ENCODE peak calls at places on chromosomes 3 and 15, in eight cellular contexts. P is ELF-1; S is AML-193; I is stimulated activated naive CD4-positive, alpha-beta T cell treated with Interleukin-2 at 50 U/mL for 16 hours; X is hepatocyte; M is ureter; U is cardiac fibroblast; E is K562. O is an unnamed sample.

GRCh38 chr15:68939501-68939900 is 9.2 kb downstream of the SPESP1 start:
- DNase-seq in P (no peak), S (no peak), I (no peak), X (no peak), M (no peak), U (no peak), E (no peak), O (no peak)

GRCh38 chr3:14806641-14807263 is 12.0 kb upstream of the FGD5 start:
- DNase-seq in P (no peak), S (peak; percentile 46), I (no peak), X (no peak), M (no peak), U (peak; percentile 22), E (no peak), O (peak; percentile 72)

GRCh38 chr3:133512416-133513089 is 60.9 kb upstream of the CDV3 start:
- DNase-seq in P (no peak), S (no peak), I (no peak), X (no peak), M (no peak), U (no peak), E (no peak), O (no peak)

GRCh38 chr15:78992416-78993256 is 47.8 kb upstream of the CTSH start:
- DNase-seq in P (no peak), S (no peak), I (no peak), X (no peak), M (no peak), U (no peak), E (no peak), O (no peak)

GRCh38 chr3:199815-200214 is 3.3 kb downstream of the CHL1 start:
- DNase-seq in P (no peak), S (no peak), I (no peak), X (no peak), M (no peak), U (no peak), E (no peak), O (no peak)

GRCh38 chr3:19190136-19190535 is 41.8 kb downstream of the KCNH8 start:
- DNase-seq in P (no peak), S (no peak), I (no peak), X (no peak), M (no peak), U (no peak), E (no peak), O (no peak)

GRCh38 chr3:195005759-195006555 is 265.0 kb downstream of the XXYLT1 start:
- DNase-seq in P (no peak), S (no peak), I (no peak), X (no peak), M (no peak), U (no peak), E (no peak), O (no peak)

GRCh38 chr3:66393486-66394260 is 107.1 kb downstream of the LRIG1 start:
- DNase-seq in P (no peak), S (no peak), I (peak; percentile 24), X (no peak), M (no peak), U (peak; percentile 60), E (no peak), O (no peak)

GRCh38 chr3:99909714-99910508 is 92.2 kb downstream of the CMSS1 start:
- DNase-seq in P (no peak), S (no peak), I (no peak), X (peak; percentile 28), M (no peak), U (no peak), E (no peak), O (no peak)

GRCh38 chr3:158912188-158912587 is 110.3 kb downstream of the MFSD1 start:
- DNase-seq in P (no peak), S (no peak), I (no peak), X (no peak), M (no peak), U (peak; percentile 17), E (no peak), O (peak; percentile 22)

GRCh38 chr15:31554261-31554660 is 227.6 kb downstream of the KLF13 start:
- DNase-seq in P (no peak), S (no peak), I (no peak), X (no peak), M (no peak), U (peak; percentile 87), E (no peak), O (no peak)

GRCh38 chr3:18645603-18646002 is 220.5 kb upstream of the SATB1 start:
- DNase-seq in P (no peak), S (no peak), I (peak; percentile 6), X (no peak), M (no peak), U (no peak), E (no peak), O (no peak)

GRCh38 chr3:105399062-105399461 is 32.4 kb downstream of the ALCAM start:
- DNase-seq in P (no peak), S (no peak), I (no peak), X (no peak), M (no peak), U (no peak), E (no peak), O (no peak)

GRCh38 chr15:90580086-90580485 is 50.4 kb downstream of the CRTC3 start:
- DNase-seq in P (no peak), S (no peak), I (no peak), X (no peak), M (no peak), U (no peak), E (no peak), O (no peak)

GRCh38 chr3:123258811-123259420 is 57.2 kb downstream of the SEC22A start:
- DNase-seq in P (no peak), S (peak; percentile 88), I (no peak), X (peak; percentile 62), M (no peak), U (peak; percentile 77), E (no peak), O (peak; percentile 55)

GRCh38 chr3:191336833-191337232 is 6.5 kb upstream of the UTS2B start:
- DNase-seq in P (no peak), S (no peak), I (no peak), X (no peak), M (no peak), U (no peak), E (peak; percentile 0), O (no peak)

GRCh38 chr3:53700441-53700840 is 145.8 kb downstream of the CHDH start:
- DNase-seq in P (no peak), S (no peak), I (no peak), X (no peak), M (no peak), U (no peak), E (no peak), O (peak; percentile 78)

GRCh38 chr3:23763040-23763477 is 42.7 kb upstream of the UBE2E1 start:
- DNase-seq in P (no peak), S (no peak), I (no peak), X (no peak), M (no peak), U (peak; percentile 25), E (no peak), O (no peak)

GRCh38 chr3:161913786-161914389 is 417.3 kb downstream of the OTOL1 start:
- DNase-seq in P (no peak), S (no peak), I (no peak), X (no peak), M (no peak), U (peak; percentile 79), E (no peak), O (no peak)

GRCh38 chr3:27728195-27729087 is 6.3 kb upstream of the EOMES start:
- DNase-seq in P (peak; percentile 95), S (no peak), I (no peak), X (no peak), M (no peak), U (peak; percentile 21), E (peak; percentile 42), O (peak; percentile 10)

GRCh38 chr3:116256843-116257485 is 188.3 kb downstream of the LSAMP start:
- DNase-seq in P (peak; percentile 52), S (no peak), I (no peak), X (no peak), M (no peak), U (no peak), E (no peak), O (no peak)

GRCh38 chr3:152121292-152121654 is 147.5 kb upstream of the MBNL1 start:
- DNase-seq in P (no peak), S (no peak), I (no peak), X (no peak), M (no peak), U (peak; percentile 92), E (no peak), O (no peak)

GRCh38 chr3:150913174-150913922 is 8.1 kb upstream of the MINDY4B start:
- DNase-seq in P (no peak), S (no peak), I (no peak), X (no peak), M (no peak), U (peak; percentile 12), E (no peak), O (no peak)

GRCh38 chr15:68177747-68178146 is 27.4 kb downstream of the CALML4 start:
- DNase-seq in P (no peak), S (no peak), I (no peak), X (no peak), M (no peak), U (peak; percentile 29), E (no peak), O (no peak)

GRCh38 chr3:173249457-173249856 is 108.4 kb upstream of the SPATA16 start:
- DNase-seq in P (no peak), S (no peak), I (no peak), X (no peak), M (no peak), U (no peak), E (no peak), O (no peak)

O was measured in RPMI8226.